ENCODE peak calls at places on chromosomes 5 and 9, in four cellular contexts. V is breast epithelium, E is gastrocnemius medialis, B is left ventricle myocardium inferior. O is an unnamed sample.
A peak's percentile ranks its signal among the peaks of the same experiment; 100 is the strongest.

GRCh38 chr9:97980479-97980803 is 2.7 kb upstream of the ANP32B start:
- DNase-seq in V (peak; percentile 57), E (peak; percentile 76), B (peak; percentile 58), O (peak; percentile 80)

GRCh38 chr9:116020801-116021200 is 132.8 kb upstream of the PAPPA start:
- DNase-seq in V (no peak), E (no peak), B (no peak), O (no peak)

GRCh38 chr5:69374911-69375446 is 5.4 kb downstream of the RAD17 start:
- DNase-seq in V (no peak), E (no peak), B (no peak), O (no peak)

GRCh38 chr5:120684213-120684612 is 220.1 kb downstream of the PRR16 start:
- DNase-seq in V (no peak), E (no peak), B (no peak), O (no peak)

GRCh38 chr9:27086818-27087680 is 22.0 kb upstream of the TEK start:
- DNase-seq in V (no peak), E (no peak), B (no peak), O (no peak)

GRCh38 chr5:109689740-109690455 is at the start of gene MAN2A1:
- DNase-seq in V (peak; percentile 62), E (peak; percentile 71), B (peak; percentile 77), O (peak; percentile 70)

GRCh38 chr9:109975574-109976327 is 195.8 kb downstream of the PALM2AKAP2 start:
- DNase-seq in V (peak; percentile 39), E (no peak), B (no peak), O (no peak)

GRCh38 chr5:105836906-105837305 is 1833.8 kb downstream of the EFNA5 start:
- DNase-seq in V (no peak), E (no peak), B (no peak), O (no peak)

GRCh38 chr5:115497200-115497599 is 47.4 kb downstream of the FEM1C start:
- DNase-seq in V (no peak), E (no peak), B (no peak), O (no peak)

GRCh38 chr9:100690438-100690837 is 112.6 kb downstream of the CAVIN4 start:
- DNase-seq in V (no peak), E (no peak), B (no peak), O (no peak)

GRCh38 chr5:2695200-2695891 is 56.1 kb downstream of the IRX2 start:
- DNase-seq in V (peak; percentile 39), E (no peak), B (no peak), O (no peak)

GRCh38 chr9:24502548-24502947 is 43.1 kb downstream of the IZUMO3 start:
- DNase-seq in V (no peak), E (no peak), B (no peak), O (no peak)

GRCh38 chr9:31597977-31598376 is 786.5 kb upstream of the ACO1 start:
- DNase-seq in V (no peak), E (no peak), B (no peak), O (no peak)

GRCh38 chr5:2867373-2867933 is 116.0 kb upstream of the IRX2 start:
- DNase-seq in V (no peak), E (no peak), B (no peak), O (no peak)

GRCh38 chr5:102799017-102799416 is 43.9 kb downstream of the PAM start:
- DNase-seq in V (no peak), E (no peak), B (no peak), O (no peak)

GRCh38 chr5:175494271-175495183 is 16.2 kb downstream of the SFXN1 start:
- DNase-seq in V (no peak), E (no peak), B (no peak), O (no peak)

GRCh38 chr5:103476776-103477175 is 85.8 kb downstream of the NUDT12 start:
- DNase-seq in V (no peak), E (no peak), B (no peak), O (no peak)

GRCh38 chr5:57441557-57441956 is 41.1 kb downstream of the ACTBL2 start:
- DNase-seq in V (no peak), E (no peak), B (no peak), O (no peak)

GRCh38 chr5:179178016-179178575 is 117.9 kb downstream of the ZNF354C start:
- DNase-seq in V (peak; percentile 55), E (no peak), B (no peak), O (no peak)

GRCh38 chr5:150309101-150309897 is 6.6 kb upstream of the ARSI start:
- DNase-seq in V (no peak), E (no peak), B (no peak), O (no peak)

GRCh38 chr5:150107909-150108447 is 21.6 kb upstream of the CSF1R start:
- DNase-seq in V (peak; percentile 16), E (no peak), B (no peak), O (peak; percentile 53)

GRCh38 chr9:14339746-14340145 is 25.8 kb upstream of the NFIB start:
- DNase-seq in V (no peak), E (no peak), B (no peak), O (no peak)

GRCh38 chr5:107248065-107248695 is 422.6 kb downstream of the EFNA5 start:
- DNase-seq in V (no peak), E (peak; percentile 64), B (peak; percentile 21), O (no peak)

GRCh38 chr5:108681079-108681921 is 66.4 kb upstream of the FER start:
- DNase-seq in V (no peak), E (peak; percentile 50), B (no peak), O (no peak)

GRCh38 chr5:150142189-150142788 is 13.4 kb downstream of the PDGFRB start:
- DNase-seq in V (no peak), E (no peak), B (no peak), O (no peak)

GRCh38 chr5:133142782-133143181 is 91.0 kb downstream of the HSPA4 start:
- DNase-seq in V (no peak), E (no peak), B (no peak), O (no peak)

GRCh38 chr5:139668064-139668880 is 20.1 kb downstream of the CXXC5 start:
- DNase-seq in V (no peak), E (peak; percentile 51), B (peak; percentile 57), O (no peak)

GRCh38 chr5:170861295-170861854 is 443 bp upstream of the RANBP17 start:
- DNase-seq in V (no peak), E (no peak), B (no peak), O (no peak)

GRCh38 chr9:17863213-17863883 is 284.5 kb downstream of the SH3GL2 start:
- DNase-seq in V (no peak), E (no peak), B (no peak), O (no peak)

GRCh38 chr5:14733661-14734060 is 69.1 kb downstream of the OTULIN start:
- DNase-seq in V (no peak), E (no peak), B (no peak), O (no peak)

GRCh38 chr5:43802119-43802518 is 199.1 kb downstream of the NNT start:
- DNase-seq in V (no peak), E (no peak), B (no peak), O (no peak)

GRCh38 chr9:92762196-92762595 is 2.4 kb downstream of the BICD2 start:
- DNase-seq in V (no peak), E (no peak), B (no peak), O (no peak)
- H3K4me3 ChIP-seq in V (no peak overlapping the region), E (no peak overlapping the region), B (peak overlapping the region; percentile 95), O (peak overlapping the region; percentile 99)

GRCh38 chr9:129775443-129775842 is 22.6 kb upstream of the PTGES start:
- DNase-seq in V (no peak), E (no peak), B (no peak), O (no peak)
- H3K4me1 ChIP-seq in V (peaks cover 8% of the 10 kb centered on the region), E (no peaks in the 10 kb centered on the region), B (peaks cover 16% of the 10 kb centered on the region), O (peaks cover 15% of the 10 kb centered on the region)

GRCh38 chr9:131676431-131676972 is 63.4 kb downstream of the RAPGEF1 start:
- DNase-seq in V (peak; percentile 50), E (no peak), B (no peak), O (peak; percentile 60)

GRCh38 chr9:131677051-131677444 is 62.8 kb downstream of the RAPGEF1 start:
- DNase-seq in V (no peak), E (no peak), B (no peak), O (peak; percentile 32)

GRCh38 chr9:131677445-131678180 is 62.3 kb downstream of the RAPGEF1 start:
- DNase-seq in V (no peak), E (no peak), B (no peak), O (peak; percentile 55)

GRCh38 chr9:131679261-131680020 is 60.4 kb downstream of the RAPGEF1 start:
- DNase-seq in V (no peak), E (no peak), B (no peak), O (peak; percentile 53)

DNA sequence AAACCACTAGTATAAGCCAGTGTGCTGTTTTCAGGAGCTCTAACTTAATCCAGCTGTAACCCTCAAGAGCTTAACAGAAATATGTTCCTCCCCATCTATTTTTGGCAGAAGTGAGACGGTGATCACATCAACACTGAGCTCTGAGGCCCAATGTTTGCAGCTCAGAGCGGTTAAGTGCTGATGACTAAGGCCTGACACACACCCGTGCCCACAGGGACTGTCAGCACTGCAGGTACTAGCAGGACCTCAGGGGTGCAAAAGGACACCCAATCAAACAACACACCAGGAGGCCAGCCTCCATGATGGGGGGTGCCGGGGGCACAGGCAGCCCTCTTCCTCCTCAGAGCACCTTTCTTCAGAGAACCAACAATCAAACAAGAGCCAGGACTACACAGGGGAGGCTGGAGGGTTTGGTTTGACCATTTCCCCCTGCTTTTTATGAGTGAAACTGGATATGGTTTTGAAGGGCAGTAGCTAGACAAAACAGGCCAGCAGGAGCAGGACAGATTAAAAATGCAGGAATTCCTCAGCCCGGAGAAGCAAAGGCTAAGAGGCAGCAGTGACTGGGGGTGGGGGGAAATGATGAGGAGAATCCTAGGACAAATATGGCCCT is 61.3 kb downstream of the RAPGEF1 start:
- DNase-seq in V (peak; percentile 70), E (peak; percentile 91), B (peak; percentile 69), O (peak; percentile 89)
- H3K4me3 ChIP-seq in V (no peak overlapping the region), E (peak overlapping the region; percentile 3), B (no peak overlapping the region), O (no peak overlapping the region)

GRCh38 chr9:38062498-38063362 is 6.3 kb downstream of the SHB start:
- DNase-seq in V (no peak), E (no peak), B (no peak), O (no peak)

GRCh38 chr9:38060688-38061087 is 8.3 kb downstream of the SHB start:
- DNase-seq in V (no peak), E (no peak), B (no peak), O (no peak)

GRCh38 chr9:38063363-38063707 is 5.7 kb downstream of the SHB start:
- DNase-seq in V (no peak), E (no peak), B (no peak), O (no peak)

GRCh38 chr9:38061326-38061947 is 7.6 kb downstream of the SHB start:
- DNase-seq in V (no peak), E (no peak), B (no peak), O (no peak)

GRCh38 chr9:38062106-38062497 is 6.9 kb downstream of the SHB start:
- DNase-seq in V (no peak), E (no peak), B (no peak), O (no peak)
- H3K4me1 ChIP-seq in V (no peaks in the 10 kb centered on the region), E (peaks cover 55% of the 10 kb centered on the region), B (peaks cover 100% of the 10 kb centered on the region), O (peaks cover 97% of the 10 kb centered on the region)

O was measured in right atrium auricular region.